ENCODE peak calls at places on chromosomes 11 and 22, in ten cellular contexts. D is AG09309, O is psoas muscle, C is fibroblast of pulmonary artery, J is tibial artery, K is cardiac fibroblast, L is body of pancreas, A is RWPE1, T is tibial nerve, R is heart right ventricle. Z is an unnamed sample.

GRCh38 chr11:102476812-102477211 is 24.2 kb upstream of the TMEM123 start:
- DNase-seq in D (no peak), O (no peak), C (peak; percentile 51), J (no peak), K (peak; percentile 34), L (peak; percentile 83), A (no peak), T (no peak), R (no peak), Z (no peak)

GRCh38 chr22:49613871-49614270 is 213.8 kb downstream of the BRD1 start:
- DNase-seq in D (no peak), O (no peak), C (no peak), J (peak; percentile 21), K (no peak), L (no peak), A (no peak), T (no peak), R (no peak), Z (no peak)

GRCh38 chr11:108592591-108593213 is 866 bp downstream of the EXPH5 start:
- DNase-seq in D (no peak), O (no peak), C (no peak), J (no peak), K (no peak), L (peak; percentile 18), A (peak; percentile 30), T (no peak), R (peak; percentile 4), Z (peak; percentile 62)

GRCh38 chr11:94734563-94735275 is 33.4 kb upstream of the AMOTL1 start:
- DNase-seq in D (no peak), O (no peak), C (no peak), J (no peak), K (no peak), L (no peak), A (no peak), T (no peak), R (no peak), Z (peak; percentile 36)

GRCh38 chr11:69126286-69126685 is 29.4 kb upstream of the SMIM38 start:
- DNase-seq in D (no peak), O (no peak), C (no peak), J (peak; percentile 57), K (no peak), L (no peak), A (no peak), T (peak; percentile 8), R (no peak), Z (no peak)

GRCh38 chr22:49546811-49547585 is 280.7 kb downstream of the BRD1 start:
- DNase-seq in D (no peak), O (no peak), C (no peak), J (peak; percentile 56), K (no peak), L (no peak), A (no peak), T (no peak), R (no peak), Z (no peak)

GRCh38 chr11:100823360-100823759 is 136.3 kb downstream of the ARHGAP42 start:
- DNase-seq in D (peak; percentile 56), O (no peak), C (peak; percentile 62), J (no peak), K (peak; percentile 81), L (no peak), A (no peak), T (no peak), R (no peak), Z (no peak)

GRCh38 chr11:130612291-130612802 is 163.9 kb downstream of the ADAMTS15 start:
- DNase-seq in D (no peak), O (no peak), C (peak; percentile 60), J (peak; percentile 78), K (peak; percentile 68), L (no peak), A (peak; percentile 41), T (no peak), R (no peak), Z (no peak)

GRCh38 chr11:120964857-120965256 is 59.0 kb upstream of the TBCEL start:
- DNase-seq in D (no peak), O (no peak), C (peak; percentile 4), J (no peak), K (peak; percentile 11), L (no peak), A (no peak), T (no peak), R (no peak), Z (no peak)

GRCh38 chr11:125315088-125315740 is 150.7 kb downstream of the PKNOX2 start:
- DNase-seq in D (no peak), O (peak; percentile 63), C (peak; percentile 69), J (no peak), K (peak; percentile 70), L (peak; percentile 56), A (no peak), T (peak; percentile 29), R (peak; percentile 64), Z (no peak)

GRCh38 chr22:46008291-46008690 is 31.3 kb upstream of the WNT7B start:
- DNase-seq in D (no peak), O (no peak), C (no peak), J (no peak), K (peak; percentile 44), L (no peak), A (no peak), T (no peak), R (no peak), Z (no peak)

GRCh38 chr11:125224391-125225015 is 60.0 kb downstream of the PKNOX2 start:
- DNase-seq in D (no peak), O (no peak), C (peak; percentile 59), J (no peak), K (peak; percentile 75), L (peak; percentile 61), A (no peak), T (peak; percentile 37), R (peak; percentile 54), Z (no peak)

GRCh38 chr22:36332623-36333331 is 55.0 kb downstream of the MYH9 start:
- DNase-seq in D (no peak), O (no peak), C (peak; percentile 73), J (peak; percentile 74), K (peak; percentile 56), L (peak; percentile 73), A (peak; percentile 82), T (no peak), R (no peak), Z (peak; percentile 18)

GRCh38 chr22:43092085-43092484 is 2.9 kb upstream of the TTLL1 start:
- DNase-seq in D (no peak), O (no peak), C (no peak), J (no peak), K (no peak), L (no peak), A (no peak), T (no peak), R (no peak), Z (no peak)

GRCh38 chr11:58394195-58394594 is 12.5 kb downstream of the OR5B3 start:
- DNase-seq in D (peak; percentile 21), O (no peak), C (peak; percentile 86), J (no peak), K (peak; percentile 58), L (no peak), A (peak; percentile 63), T (no peak), R (no peak), Z (no peak)

GRCh38 chr11:63567044-63567840 is 4.1 kb upstream of the PLAAT2 start:
- DNase-seq in D (peak; percentile 55), O (no peak), C (peak; percentile 84), J (no peak), K (peak; percentile 92), L (peak; percentile 55), A (peak; percentile 83), T (no peak), R (peak; percentile 50), Z (no peak)

GRCh38 chr11:44609028-44609782 is 43.7 kb downstream of the CD82 start:
- DNase-seq in D (no peak), O (no peak), C (no peak), J (no peak), K (no peak), L (no peak), A (no peak), T (no peak), R (no peak), Z (no peak)

GRCh38 chr11:79670846-79671245 is 230.0 kb upstream of the TENM4 start:
- DNase-seq in D (no peak), O (no peak), C (no peak), J (no peak), K (no peak), L (no peak), A (no peak), T (no peak), R (no peak), Z (peak; percentile 10)

GRCh38 chr11:3008746-3009336 is 16.7 kb upstream of the NAP1L4 start:
- DNase-seq in D (no peak), O (no peak), C (no peak), J (peak; percentile 23), K (no peak), L (no peak), A (no peak), T (no peak), R (no peak), Z (no peak)

GRCh38 chr11:10925149-10925926 is 67.5 kb upstream of the ZBED5 start:
- DNase-seq in D (no peak), O (no peak), C (no peak), J (no peak), K (no peak), L (no peak), A (no peak), T (no peak), R (no peak), Z (no peak)

GRCh38 chr11:63505857-63506528 is at the start of gene LGALS12:
- DNase-seq in D (no peak), O (no peak), C (peak; percentile 79), J (no peak), K (peak; percentile 95), L (peak; percentile 40), A (no peak), T (no peak), R (no peak), Z (no peak)

GRCh38 chr11:77723024-77723423 is 85.4 kb upstream of the CLNS1A start:
- DNase-seq in D (no peak), O (no peak), C (no peak), J (no peak), K (no peak), L (no peak), A (no peak), T (no peak), R (no peak), Z (no peak)
- TF ChIP-seq CTCF in D (no peak), O (no peak), C (no peak), J (no peak), K (no peak), L (no peak), A (no peak), T (no peak), R (no peak), Z (no peak)

GRCh38 chr11:21988477-21988876 is 204.4 kb upstream of the ANO5 start:
- DNase-seq in D (no peak), O (no peak), C (peak; percentile 3), J (no peak), K (no peak), L (no peak), A (no peak), T (no peak), R (no peak), Z (no peak)
- TF ChIP-seq CTCF in D (no peak), O (peak; percentile 21), C (no peak), J (peak; percentile 15), K (no peak), L (no peak), A (no peak), T (no peak), R (peak; percentile 38), Z (no peak)

GRCh38 chr22:21104126-21104691 is 58.5 kb downstream of the LRRC74B start:
- DNase-seq in D (no peak), O (no peak), C (no peak), J (no peak), K (no peak), L (no peak), A (no peak), T (no peak), R (no peak), Z (no peak)
- TF ChIP-seq CTCF in D (no peak), O (no peak), C (no peak), J (no peak), K (no peak), L (no peak), A (no peak), T (no peak), R (no peak), Z (no peak)

GRCh38 chr22:40156001-40156516 is 21.7 kb upstream of the TNRC6B start:
- DNase-seq in D (no peak), O (no peak), C (peak; percentile 57), J (no peak), K (peak; percentile 50), L (peak; percentile 81), A (peak; percentile 60), T (no peak), R (no peak), Z (no peak)
- TF ChIP-seq CTCF in D (peak; percentile 28), O (peak; percentile 21), C (peak; percentile 27), J (no peak), K (peak; percentile 13), L (no peak), A (peak; percentile 34), T (no peak), R (peak; percentile 27), Z (no peak)

Z was measured in nephron progenitor cell.